ENCODE peak calls at places on chromosome 1, in ten cellular contexts. J, Q, D, X, Y, S, U, W, M and V are unnamed samples.

GRCh38 chr1:78229344-78229743 is 183.6 kb downstream of the GIPC2 start:
- DNase-seq in J (no peak), Q (peak; percentile 71), D (no peak), X (peak; percentile 32), Y (no peak), S (no peak), U (peak; percentile 66), W (no peak), M (no peak), V (no peak)

GRCh38 chr1:3684031-3684430 is 31.7 kb downstream of the TP73 start:
- DNase-seq in J (no peak), Q (no peak), D (no peak), X (no peak), Y (no peak), S (no peak), U (peak; percentile 14), W (no peak), M (peak; percentile 83), V (no peak)

GRCh38 chr1:223680188-223680587 is 14.7 kb upstream of the CAPN8 start:
- DNase-seq in J (no peak), Q (no peak), D (no peak), X (no peak), Y (no peak), S (no peak), U (no peak), W (no peak), M (no peak), V (no peak)

GRCh38 chr1:214086945-214087344 is 99.2 kb downstream of the PROX1 start:
- DNase-seq in J (no peak), Q (no peak), D (no peak), X (no peak), Y (no peak), S (no peak), U (no peak), W (no peak), M (no peak), V (no peak)

GRCh38 chr1:221161571-221162041 is 282.4 kb downstream of the HLX start:
- DNase-seq in J (no peak), Q (no peak), D (no peak), X (peak; percentile 39), Y (no peak), S (no peak), U (no peak), W (no peak), M (no peak), V (no peak)

GRCh38 chr1:25217015-25217414 is 15.3 kb downstream of the SYF2 start:
- DNase-seq in J (no peak), Q (no peak), D (no peak), X (no peak), Y (no peak), S (no peak), U (no peak), W (no peak), M (no peak), V (no peak)

GRCh38 chr1:48221122-48221521 is 1.4 kb upstream of the SLC5A9 start:
- DNase-seq in J (no peak), Q (no peak), D (no peak), X (no peak), Y (no peak), S (no peak), U (no peak), W (no peak), M (no peak), V (no peak)

GRCh38 chr1:205983925-205984725 is 19.1 kb downstream of the RAB7B start:
- DNase-seq in J (peak; percentile 43), Q (peak; percentile 16), D (peak; percentile 74), X (peak; percentile 63), Y (no peak), S (peak; percentile 44), U (peak; percentile 59), W (peak; percentile 77), M (peak; percentile 80), V (no peak)

GRCh38 chr1:182527680-182528079 is 61.4 kb downstream of the RNASEL start:
- DNase-seq in J (no peak), Q (no peak), D (no peak), X (no peak), Y (no peak), S (no peak), U (no peak), W (no peak), M (no peak), V (no peak)

GRCh38 chr1:145962157-145963102 is 1.9 kb downstream of the ANKRD34A start:
- DNase-seq in J (peak; percentile 72), Q (no peak), D (peak; percentile 68), X (peak; percentile 48), Y (no peak), S (no peak), U (no peak), W (peak; percentile 77), M (no peak), V (no peak)

GRCh38 chr1:117061986-117062415 is 1.9 kb downstream of the TTF2 start:
- DNase-seq in J (no peak), Q (peak; percentile 29), D (no peak), X (no peak), Y (no peak), S (no peak), U (peak; percentile 89), W (no peak), M (no peak), V (no peak)

GRCh38 chr1:172993640-172994039 is 57.1 kb downstream of the TNFSF18 start:
- DNase-seq in J (no peak), Q (peak; percentile 27), D (no peak), X (no peak), Y (no peak), S (no peak), U (peak; percentile 92), W (no peak), M (no peak), V (no peak)

GRCh38 chr1:6724517-6725141 is 23.0 kb upstream of the DNAJC11 start:
- DNase-seq in J (peak; percentile 14), Q (peak; percentile 67), D (no peak), X (no peak), Y (peak; percentile 56), S (no peak), U (peak; percentile 89), W (no peak), M (no peak), V (no peak)

GRCh38 chr1:35568975-35569395 is 4.1 kb upstream of the TFAP2E start:
- DNase-seq in J (no peak), Q (no peak), D (peak; percentile 88), X (no peak), Y (no peak), S (peak; percentile 35), U (peak; percentile 40), W (peak; percentile 72), M (peak; percentile 71), V (no peak)

GRCh38 chr1:86380257-86380861 is 15.8 kb downstream of the ODF2L start:
- DNase-seq in J (no peak), Q (peak; percentile 60), D (peak; percentile 41), X (no peak), Y (peak; percentile 33), S (peak; percentile 71), U (peak; percentile 74), W (no peak), M (no peak), V (no peak)

GRCh38 chr1:150267896-150268295 is 920 bp downstream of the APH1A start:
- DNase-seq in J (no peak), Q (no peak), D (no peak), X (no peak), Y (no peak), S (no peak), U (no peak), W (no peak), M (no peak), V (no peak)

GRCh38 chr1:150268706-150269403 is at the start of gene APH1A:
- DNase-seq in J (peak; percentile 95), Q (peak; percentile 91), D (peak; percentile 98), X (peak; percentile 98), Y (no peak), S (peak; percentile 91), U (peak; percentile 98), W (peak; percentile 98), M (peak; percentile 99), V (no peak)

GRCh38 chr1:150272379-150272840 is at the start of gene C1orf54:
- DNase-seq in J (no peak), Q (no peak), D (no peak), X (peak; percentile 85), Y (no peak), S (no peak), U (peak; percentile 64), W (no peak), M (peak; percentile 83), V (no peak)

GRCh38 chr1:150263549-150263948 is 5.3 kb downstream of the APH1A start:
- DNase-seq in J (no peak), Q (no peak), D (no peak), X (no peak), Y (no peak), S (no peak), U (no peak), W (no peak), M (no peak), V (no peak)

DNA sequence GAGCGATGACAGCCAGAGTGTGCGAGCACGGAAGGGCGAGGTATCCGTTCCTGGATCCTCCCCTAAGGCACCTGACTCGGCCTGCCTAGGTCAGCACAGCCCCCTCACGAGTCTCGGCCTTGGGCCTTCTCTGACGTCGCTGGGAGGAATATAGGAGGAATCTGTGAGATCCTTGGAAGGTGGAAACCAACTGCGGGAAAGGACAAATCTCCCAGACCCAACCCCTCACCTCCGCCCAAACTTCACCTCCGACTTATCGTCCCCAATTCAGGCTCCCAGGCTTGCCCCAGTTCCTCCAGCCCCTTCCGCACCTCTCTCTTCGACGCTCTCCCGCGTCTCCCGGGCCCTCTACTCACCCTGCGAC is 492 bp downstream of the APH1A start:
- DNase-seq in J (peak; percentile 44), Q (no peak), D (peak; percentile 43), X (peak; percentile 51), Y (no peak), S (no peak), U (peak; percentile 17), W (peak; percentile 74), M (no peak), V (no peak)
- TF ChIP-seq CTCF in J (no peak), Q (no peak), D (no peak), X (no peak), Y (no peak), S (no peak), U (no peak), W (no peak), M (no peak), V (no peak)

GRCh38 chr1:119416006-119416640 is 1.2 kb downstream of the HSD3B2 start:
- DNase-seq in J (no peak), Q (no peak), D (no peak), X (no peak), Y (no peak), S (no peak), U (no peak), W (no peak), M (no peak), V (no peak)
- H3K27me3 ChIP-seq in J (no peaks in the 10 kb centered on the region), Q (no peaks in the 10 kb centered on the region), D (peaks cover 28% of the 10 kb centered on the region), X (no peaks in the 10 kb centered on the region), Y (peaks cover 8% of the 10 kb centered on the region), S (no peaks in the 10 kb centered on the region), U (no peaks in the 10 kb centered on the region), W (no peaks in the 10 kb centered on the region), M (no peaks in the 10 kb centered on the region), V (no peaks in the 10 kb centered on the region)

GRCh38 chr1:207981976-207982375 is 71.1 kb upstream of the CD34 start:
- DNase-seq in J (no peak), Q (no peak), D (peak; percentile 49), X (no peak), Y (no peak), S (peak; percentile 23), U (no peak), W (no peak), M (peak; percentile 78), V (no peak)
- TF ChIP-seq CTCF in J (no peak), Q (peak; percentile 54), D (peak; percentile 52), X (no peak), Y (peak; percentile 67), S (peak; percentile 75), U (peak; percentile 26), W (peak; percentile 32), M (peak; percentile 82), V (no peak)

GRCh38 chr1:92768915-92769314 is 16.0 kb downstream of the EVI5 start:
- DNase-seq in J (no peak), Q (no peak), D (no peak), X (no peak), Y (no peak), S (no peak), U (no peak), W (no peak), M (no peak), V (no peak)
- H3K27me3 ChIP-seq in J (no peaks in the 10 kb centered on the region), Q (no peaks in the 10 kb centered on the region), D (no peaks in the 10 kb centered on the region), X (no peaks in the 10 kb centered on the region), Y (no peaks in the 10 kb centered on the region), S (no peaks in the 10 kb centered on the region), U (no peaks in the 10 kb centered on the region), W (no peaks in the 10 kb centered on the region), M (no peaks in the 10 kb centered on the region), V (no peaks in the 10 kb centered on the region)